ENCODE peak calls at places on chromosome 14, in five cellular contexts. One of them, this sample, is unnamed.

GRCh38 chr14:59564356-59564755 is 12.3 kb downstream of the CCDC175 start:
- DNase-seq in AG04450: no peak
- DNase-seq in CD4-positive, CD25-positive, alpha-beta regulatory T cell: no peak
- DNase-seq in uterus: no peak
- DNase-seq in H9: no peak
- DNase-seq in this sample: no peak

GRCh38 chr14:55470025-55470424 is 29.6 kb upstream of the TBPL2 start:
- DNase-seq in AG04450: no peak
- DNase-seq in CD4-positive, CD25-positive, alpha-beta regulatory T cell: no peak
- DNase-seq in uterus: no peak
- DNase-seq in H9: no peak
- DNase-seq in this sample: no peak

GRCh38 chr14:101072070-101072469 is 168.5 kb upstream of the RTL1 start:
- DNase-seq in AG04450: no peak
- DNase-seq in CD4-positive, CD25-positive, alpha-beta regulatory T cell: no peak
- DNase-seq in uterus: no peak
- DNase-seq in H9: peak; percentile 27
- DNase-seq in this sample: no peak

GRCh38 chr14:77495354-77495753 is 3.3 kb downstream of the ISM2 start:
- DNase-seq in AG04450: no peak
- DNase-seq in CD4-positive, CD25-positive, alpha-beta regulatory T cell: no peak
- DNase-seq in uterus: no peak
- DNase-seq in H9: no peak
- DNase-seq in this sample: no peak

GRCh38 chr14:76259029-76259735 is 107.5 kb downstream of the GPATCH2L start:
- DNase-seq in AG04450: no peak
- DNase-seq in CD4-positive, CD25-positive, alpha-beta regulatory T cell: no peak
- DNase-seq in uterus: no peak
- DNase-seq in H9: no peak
- DNase-seq in this sample: no peak

GRCh38 chr14:78170203-78170602 is at the start of gene NRXN3:
- DNase-seq in AG04450: no peak
- DNase-seq in CD4-positive, CD25-positive, alpha-beta regulatory T cell: no peak
- DNase-seq in uterus: no peak
- DNase-seq in H9: peak; percentile 87
- DNase-seq in this sample: no peak

GRCh38 chr14:33777651-33778050 is 173.2 kb downstream of the EGLN3 start:
- DNase-seq in AG04450: no peak
- DNase-seq in CD4-positive, CD25-positive, alpha-beta regulatory T cell: no peak
- DNase-seq in uterus: no peak
- DNase-seq in H9: no peak
- DNase-seq in this sample: no peak

GRCh38 chr14:62079035-62079434 is 316.8 kb downstream of the SNAPC1 start:
- DNase-seq in AG04450: no peak
- DNase-seq in CD4-positive, CD25-positive, alpha-beta regulatory T cell: no peak
- DNase-seq in uterus: no peak
- DNase-seq in H9: no peak
- DNase-seq in this sample: no peak

GRCh38 chr14:35404496-35405303 is at the start of gene NFKBIA:
- DNase-seq in AG04450: no peak
- DNase-seq in CD4-positive, CD25-positive, alpha-beta regulatory T cell: peak; percentile 91
- DNase-seq in uterus: peak; percentile 89
- DNase-seq in H9: peak; percentile 81
- DNase-seq in this sample: peak; percentile 93

GRCh38 chr14:68882235-68882634 is 89.4 kb upstream of the ZFP36L1 start:
- DNase-seq in AG04450: no peak
- DNase-seq in CD4-positive, CD25-positive, alpha-beta regulatory T cell: no peak
- DNase-seq in uterus: no peak
- DNase-seq in H9: no peak
- DNase-seq in this sample: no peak

GRCh38 chr14:30994681-30995620 is 30.5 kb upstream of the AP4S1 start:
- DNase-seq in AG04450: no peak
- DNase-seq in CD4-positive, CD25-positive, alpha-beta regulatory T cell: peak; percentile 13
- DNase-seq in uterus: no peak
- DNase-seq in H9: no peak
- DNase-seq in this sample: no peak

GRCh38 chr14:30966415-30967363 is 58.8 kb upstream of the AP4S1 start:
- DNase-seq in AG04450: no peak
- DNase-seq in CD4-positive, CD25-positive, alpha-beta regulatory T cell: no peak
- DNase-seq in uterus: no peak
- DNase-seq in H9: no peak
- DNase-seq in this sample: no peak

GRCh38 chr14:68191567-68192321 is 372.2 kb downstream of the RAD51B start:
- DNase-seq in AG04450: no peak
- DNase-seq in CD4-positive, CD25-positive, alpha-beta regulatory T cell: no peak
- DNase-seq in uterus: peak; percentile 52
- DNase-seq in H9: no peak
- DNase-seq in this sample: peak; percentile 34

GRCh38 chr14:74134484-74134883 is 49.7 kb downstream of the LIN52 start:
- DNase-seq in AG04450: no peak
- DNase-seq in CD4-positive, CD25-positive, alpha-beta regulatory T cell: peak; percentile 70
- DNase-seq in uterus: no peak
- DNase-seq in H9: no peak
- DNase-seq in this sample: no peak

GRCh38 chr14:91568626-91569025 is 58.5 kb upstream of the PPP4R3A start:
- DNase-seq in AG04450: no peak
- DNase-seq in CD4-positive, CD25-positive, alpha-beta regulatory T cell: no peak
- DNase-seq in uterus: no peak
- DNase-seq in H9: peak; percentile 26
- DNase-seq in this sample: no peak

GRCh38 chr14:57403521-57403864 is 13.1 kb downstream of the NAA30 start:
- DNase-seq in AG04450: no peak
- DNase-seq in CD4-positive, CD25-positive, alpha-beta regulatory T cell: no peak
- DNase-seq in uterus: no peak
- DNase-seq in H9: no peak
- DNase-seq in this sample: no peak

GRCh38 chr14:92154283-92154942 is 32.6 kb downstream of the CPSF2 start:
- DNase-seq in AG04450: no peak
- DNase-seq in CD4-positive, CD25-positive, alpha-beta regulatory T cell: no peak
- DNase-seq in uterus: no peak
- DNase-seq in H9: no peak
- DNase-seq in this sample: no peak

GRCh38 chr14:64970776-64971451 is 1.2 kb downstream of the RAB15 start:
- DNase-seq in AG04450: no peak
- DNase-seq in CD4-positive, CD25-positive, alpha-beta regulatory T cell: no peak
- DNase-seq in uterus: no peak
- DNase-seq in H9: no peak
- DNase-seq in this sample: peak; percentile 40

GRCh38 chr14:58865520-58866281 is 227.9 kb downstream of the DACT1 start:
- DNase-seq in AG04450: peak; percentile 44
- DNase-seq in CD4-positive, CD25-positive, alpha-beta regulatory T cell: no peak
- DNase-seq in uterus: no peak
- DNase-seq in H9: no peak
- DNase-seq in this sample: no peak

GRCh38 chr14:40847496-40847895 is 759.2 kb upstream of the LRFN5 start:
- DNase-seq in AG04450: no peak
- DNase-seq in CD4-positive, CD25-positive, alpha-beta regulatory T cell: no peak
- DNase-seq in uterus: no peak
- DNase-seq in H9: no peak
- DNase-seq in this sample: no peak

GRCh38 chr14:40838601-40839000 is 768.1 kb upstream of the LRFN5 start:
- DNase-seq in AG04450: no peak
- DNase-seq in CD4-positive, CD25-positive, alpha-beta regulatory T cell: no peak
- DNase-seq in uterus: no peak
- DNase-seq in H9: no peak
- DNase-seq in this sample: no peak

GRCh38 chr14:40842816-40843215 is 763.9 kb upstream of the LRFN5 start:
- DNase-seq in AG04450: no peak
- DNase-seq in CD4-positive, CD25-positive, alpha-beta regulatory T cell: no peak
- DNase-seq in uterus: no peak
- DNase-seq in H9: no peak
- DNase-seq in this sample: no peak

DNA sequence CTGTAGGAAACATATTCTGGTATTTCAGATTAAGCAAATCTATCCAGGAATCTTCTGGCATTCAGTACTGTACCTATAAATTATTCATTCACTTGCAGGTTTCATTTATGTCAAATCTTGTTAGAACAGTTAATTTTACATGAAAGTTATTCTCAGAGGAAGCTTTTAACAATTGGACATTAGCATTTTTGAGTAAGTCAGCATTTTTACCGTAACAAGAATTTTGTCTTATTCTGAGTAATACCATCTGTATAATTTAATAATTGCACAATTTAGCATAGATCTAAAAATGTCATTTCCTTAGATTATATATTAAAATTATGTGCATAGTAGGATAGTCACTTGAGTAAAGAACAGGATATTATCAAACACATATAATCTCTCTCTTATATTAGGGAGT is 764.8 kb upstream of the LRFN5 start:
- DNase-seq in AG04450: no peak
- DNase-seq in CD4-positive, CD25-positive, alpha-beta regulatory T cell: no peak
- DNase-seq in uterus: no peak
- DNase-seq in H9: no peak
- DNase-seq in this sample: no peak
- H3K9me3 ChIP-seq in AG04450: peaks cover 5% of the 10 kb centered on the region
- H3K9me3 ChIP-seq in CD4-positive, CD25-positive, alpha-beta regulatory T cell: no peaks in the 10 kb centered on the region
- H3K9me3 ChIP-seq in uterus: no peaks in the 10 kb centered on the region
- H3K9me3 ChIP-seq in H9: no peaks in the 10 kb centered on the region
- H3K9me3 ChIP-seq in this sample: no peaks in the 10 kb centered on the region

DNA sequence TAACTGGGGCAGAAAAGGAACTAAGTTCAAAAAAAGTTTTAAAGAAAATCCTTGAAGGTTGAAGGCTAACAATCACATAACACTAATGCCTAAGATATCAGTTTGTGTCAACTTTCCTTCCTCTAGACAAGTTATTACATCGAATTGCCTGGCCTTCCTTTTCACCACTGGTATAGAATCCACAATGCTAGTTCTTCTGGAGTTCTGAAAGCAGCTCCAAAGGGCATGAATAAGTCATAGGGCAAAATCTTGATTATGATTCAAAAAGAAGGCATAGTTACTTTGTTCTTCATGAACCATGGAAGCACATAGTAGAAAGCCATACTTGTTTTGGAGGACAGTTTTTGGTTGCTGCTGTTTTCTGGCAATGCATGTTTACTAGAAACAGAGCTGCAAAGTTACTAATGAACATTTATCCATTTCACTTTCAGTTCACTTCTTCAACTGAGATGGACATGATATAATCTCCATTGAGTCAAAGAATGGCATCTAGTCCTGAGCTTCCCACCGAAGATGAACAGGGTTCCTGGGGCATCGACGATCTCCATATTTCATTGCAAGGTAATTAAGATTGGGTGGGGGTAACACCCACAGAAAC is 56.0 kb downstream of the SYNE2 start:
- DNase-seq in AG04450: no peak
- DNase-seq in CD4-positive, CD25-positive, alpha-beta regulatory T cell: peak; percentile 16
- DNase-seq in uterus: no peak
- DNase-seq in H9: no peak
- DNase-seq in this sample: no peak
- H3K27ac ChIP-seq in AG04450: no peak overlapping the region
- H3K27ac ChIP-seq in CD4-positive, CD25-positive, alpha-beta regulatory T cell: peak overlapping the region; percentile 43
- H3K27ac ChIP-seq in uterus: no peak overlapping the region
- H3K27ac ChIP-seq in H9: no peak overlapping the region
- H3K27ac ChIP-seq in this sample: no peak overlapping the region

DNA sequence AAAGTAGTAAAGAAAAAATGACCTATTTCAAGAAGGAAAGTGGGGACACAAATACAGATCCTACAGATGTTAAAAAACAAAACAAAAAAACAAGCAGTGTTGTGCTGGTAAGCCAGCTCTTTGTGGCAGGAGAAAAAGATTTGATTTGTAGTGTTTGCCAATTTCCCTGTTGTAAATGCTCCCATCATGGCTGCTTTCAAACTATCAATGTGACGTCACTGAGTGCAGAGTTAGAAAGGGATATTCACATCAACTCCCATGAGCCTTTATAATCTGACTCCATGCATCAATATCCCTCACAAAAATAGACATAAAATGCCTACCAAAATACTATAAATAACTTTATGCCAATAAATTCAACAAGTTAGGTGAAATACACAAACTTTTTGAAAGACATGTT is 32.2 kb upstream of the BCL11B start:
- DNase-seq in AG04450: no peak
- DNase-seq in CD4-positive, CD25-positive, alpha-beta regulatory T cell: no peak
- DNase-seq in uterus: no peak
- DNase-seq in H9: no peak
- DNase-seq in this sample: no peak
- H3K9me3 ChIP-seq in AG04450: no peaks in the 10 kb centered on the region
- H3K9me3 ChIP-seq in CD4-positive, CD25-positive, alpha-beta regulatory T cell: peaks cover 13% of the 10 kb centered on the region
- H3K9me3 ChIP-seq in uterus: no peaks in the 10 kb centered on the region
- H3K9me3 ChIP-seq in H9: no peaks in the 10 kb centered on the region
- H3K9me3 ChIP-seq in this sample: peaks cover 3% of the 10 kb centered on the region

GRCh38 chr14:88993946-88994345 is 169.5 kb downstream of the TTC8 start:
- DNase-seq in AG04450: no peak
- DNase-seq in CD4-positive, CD25-positive, alpha-beta regulatory T cell: no peak
- DNase-seq in uterus: no peak
- DNase-seq in H9: no peak
- DNase-seq in this sample: no peak
- H3K27ac ChIP-seq in AG04450: no peak overlapping the region
- H3K27ac ChIP-seq in CD4-positive, CD25-positive, alpha-beta regulatory T cell: no peak overlapping the region
- H3K27ac ChIP-seq in uterus: no peak overlapping the region
- H3K27ac ChIP-seq in H9: no peak overlapping the region
- H3K27ac ChIP-seq in this sample: no peak overlapping the region

DNA sequence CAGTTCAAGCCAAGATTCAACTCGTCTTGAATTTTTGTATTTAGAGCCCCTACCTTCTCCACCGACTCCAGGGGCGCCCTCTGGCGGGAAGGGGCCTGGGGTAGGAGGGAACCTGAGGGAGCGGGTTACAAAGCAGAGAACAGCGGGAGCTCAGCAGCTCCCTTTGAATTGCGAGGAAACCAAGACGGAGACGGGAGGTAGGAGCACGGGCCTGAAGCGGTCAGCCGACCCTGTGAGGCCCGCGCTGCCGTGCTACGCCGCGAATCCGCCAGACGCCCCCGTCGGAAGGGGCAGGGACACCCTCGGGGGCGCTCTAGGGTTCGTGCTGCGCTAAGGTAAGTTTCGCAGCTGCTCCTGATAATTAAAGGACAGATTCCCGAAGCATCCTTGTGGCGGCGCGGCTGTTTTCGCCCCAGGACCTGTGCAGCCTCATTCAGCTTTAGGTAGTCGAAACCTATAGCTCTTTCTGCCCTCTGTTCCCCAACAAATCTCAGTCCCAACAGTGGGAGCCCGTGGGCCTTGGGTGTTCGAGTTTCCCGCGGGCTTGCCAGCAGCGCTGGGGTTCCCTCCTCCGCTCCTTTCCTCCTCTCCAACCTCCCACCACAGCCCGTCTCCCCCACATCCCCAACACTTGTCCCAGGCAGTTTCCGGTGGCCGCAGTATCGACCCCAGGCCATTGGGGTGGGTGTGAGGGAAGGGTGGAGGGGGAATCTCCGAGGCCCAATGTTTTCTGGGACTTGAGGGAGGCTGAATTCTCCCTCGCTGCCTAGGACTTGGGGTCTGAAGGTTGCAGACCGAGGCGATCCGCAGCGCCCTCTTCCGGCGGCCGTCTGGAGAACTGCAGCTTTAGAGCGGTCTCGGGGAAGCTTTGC is 5.1 kb upstream of the NKX2-1 start:
- DNase-seq in AG04450: no peak
- DNase-seq in CD4-positive, CD25-positive, alpha-beta regulatory T cell: peak; percentile 27
- DNase-seq in uterus: no peak
- DNase-seq in H9: peak; percentile 90
- DNase-seq in this sample: peak; percentile 74
- H3K9me3 ChIP-seq in AG04450: peaks cover 10% of the 10 kb centered on the region
- H3K9me3 ChIP-seq in CD4-positive, CD25-positive, alpha-beta regulatory T cell: no peaks in the 10 kb centered on the region
- H3K9me3 ChIP-seq in uterus: no peaks in the 10 kb centered on the region
- H3K9me3 ChIP-seq in H9: no peaks in the 10 kb centered on the region
- H3K9me3 ChIP-seq in this sample: peaks cover 5% of the 10 kb centered on the region